ENCODE peak calls at places on chromosomes 13 and 19, in seven cellular contexts. C is uterus, I is HCT116, T is heart left ventricle, Z is breast epithelium, H is stomach, S is upper lobe of left lung. U is an unnamed sample.

GRCh38 chr13:62537593-62537992 is 1121.9 kb upstream of the PCDH20 start:
- DNase-seq in C (no peak), I (no peak), S (no peak), H (no peak), T (no peak), Z (no peak), U (no peak)

GRCh38 chr19:58346961-58347929 is 6.0 kb downstream of the A1BG start:
- DNase-seq in C (peak), S (peak), I (no peak), T (peak), Z (peak), H (peak), U (peak)

GRCh38 chr13:60227168-60227567 is 63.4 kb upstream of the DIAPH3 start:
- DNase-seq in T (no peak), S (no peak), Z (no peak), H (no peak), I (no peak), C (no peak), U (no peak)

GRCh38 chr13:87274209-87274819 is 396.9 kb upstream of the SLITRK5 start:
- DNase-seq in C (no peak), H (no peak), Z (no peak), S (no peak), I (peak), T (no peak), U (peak)

GRCh38 chr19:51181377-51181912 is 39.3 kb downstream of the SIGLEC7 start:
- DNase-seq in I (no peak), H (no peak), C (no peak), S (no peak), Z (no peak), T (no peak), U (no peak)

GRCh38 chr19:34120846-34121639 is 51.3 kb upstream of the LSM14A start:
- DNase-seq in C (no peak), Z (no peak), H (peak), I (peak), T (no peak), S (no peak), U (peak)

GRCh38 chr19:18760440-18761383 is 30.4 kb downstream of the COMP start:
- DNase-seq in H (no peak), I (no peak), S (no peak), Z (no peak), T (no peak), C (no peak), U (no peak)

GRCh38 chr19:4556574-4557185 is 2.8 kb downstream of the SEMA6B start:
- DNase-seq in S (no peak), C (no peak), H (no peak), Z (no peak), T (no peak), I (peak), U (peak)

DNA sequence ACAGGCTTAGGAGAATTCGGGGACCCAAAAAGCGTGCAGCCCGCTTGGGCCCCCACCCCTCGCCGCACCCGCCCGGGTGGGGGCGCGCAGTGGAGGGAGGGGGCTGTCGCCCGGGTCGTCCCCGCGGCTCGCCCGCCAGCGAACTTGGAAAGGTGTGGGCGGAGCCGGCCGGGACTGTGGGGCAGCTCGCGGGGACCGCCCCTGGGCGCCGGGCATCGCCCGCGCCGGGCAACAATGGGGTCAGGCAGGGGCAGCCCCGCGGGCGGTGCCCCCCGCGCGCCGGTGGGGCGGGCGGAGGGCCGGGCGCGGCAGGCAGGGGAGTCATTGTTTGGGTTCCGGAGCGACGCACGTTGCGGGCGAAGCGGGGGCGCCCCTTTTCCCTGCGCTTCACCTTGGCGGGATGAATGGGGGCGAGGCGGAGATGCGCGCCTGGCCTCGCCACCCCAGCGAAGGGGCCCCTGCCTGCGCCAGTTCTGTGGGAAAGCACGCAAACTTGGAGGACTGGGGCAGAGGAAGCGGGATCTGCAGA is 637 bp upstream of the KLF12 start:
- DNase-seq in T (peak), S (peak), C (peak), I (no peak), H (peak), Z (no peak), U (peak)
- TF ChIP-seq CTCF in T (no peak), S (no peak), C (no peak), I (no peak), H (no peak), Z (no peak), U (no peak)

GRCh38 chr19:39433480-39434079 is 2.2 kb downstream of the RPS16 start:
- DNase-seq in C (no peak), I (no peak), T (no peak), H (no peak), S (no peak), Z (no peak), U (no peak)

GRCh38 chr19:39428309-39429112 is 7.2 kb downstream of the RPS16 start:
- DNase-seq in Z (no peak), T (peak), H (peak), C (peak), I (no peak), S (peak), U (peak)

GRCh38 chr19:39432677-39433025 is 3.1 kb downstream of the RPS16 start:
- DNase-seq in I (no peak), C (no peak), T (no peak), H (no peak), Z (no peak), S (no peak), U (no peak)

GRCh38 chr19:39427707-39428106 is 8.0 kb downstream of the RPS16 start:
- DNase-seq in S (no peak), C (no peak), T (no peak), H (no peak), I (no peak), Z (no peak), U (no peak)

DNA sequence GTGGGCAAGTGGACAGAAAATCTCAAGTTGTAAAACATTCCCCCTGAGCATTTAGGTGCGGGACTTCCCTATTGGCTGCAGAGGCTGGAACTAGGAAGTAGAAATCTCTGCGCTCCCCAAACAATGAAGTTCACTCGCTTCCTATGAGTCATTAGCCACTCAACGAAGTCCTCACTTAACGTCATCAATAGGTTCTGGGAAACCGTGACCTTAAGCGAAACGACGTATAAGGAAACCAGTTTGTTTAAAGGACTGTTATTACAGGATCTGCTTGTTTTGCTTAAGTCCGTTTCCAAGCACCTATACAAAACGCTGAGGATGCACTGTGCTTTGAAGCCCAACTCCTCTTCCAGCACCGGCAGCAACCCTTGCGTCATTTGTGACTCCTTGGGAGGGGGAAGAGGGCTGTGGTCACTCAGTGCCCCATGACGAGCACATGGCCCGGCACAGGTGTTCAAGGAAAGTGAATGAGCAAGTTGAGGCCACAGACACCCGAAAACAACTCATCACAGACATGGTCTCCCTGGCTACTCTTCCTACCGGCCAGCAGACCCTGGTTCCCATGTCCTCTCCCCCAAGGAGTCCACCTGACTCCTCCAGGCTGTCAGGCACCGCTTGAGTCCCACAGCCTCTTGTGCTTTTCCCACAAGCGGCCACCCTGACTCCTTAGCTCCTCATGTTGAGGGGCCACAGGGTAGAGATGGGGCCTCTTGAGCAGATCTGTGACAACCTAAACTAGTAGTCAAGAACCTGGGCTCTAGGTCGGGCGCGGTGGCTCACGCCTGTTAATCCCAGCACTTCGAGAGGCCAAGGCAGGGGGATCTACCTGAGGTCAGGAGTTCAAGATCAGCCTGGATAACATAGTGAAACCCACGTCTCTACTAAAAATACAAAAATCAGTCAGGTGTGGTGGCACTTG is 4.8 kb downstream of the RPS16 start:
- DNase-seq in T (peak), C (no peak), Z (no peak), I (peak), H (no peak), S (peak), U (no peak)
- TF ChIP-seq POLR2A in T (no peak), C (peak), Z (no peak), I (no peak), H (no peak), S (no peak), U (no peak)

DNA sequence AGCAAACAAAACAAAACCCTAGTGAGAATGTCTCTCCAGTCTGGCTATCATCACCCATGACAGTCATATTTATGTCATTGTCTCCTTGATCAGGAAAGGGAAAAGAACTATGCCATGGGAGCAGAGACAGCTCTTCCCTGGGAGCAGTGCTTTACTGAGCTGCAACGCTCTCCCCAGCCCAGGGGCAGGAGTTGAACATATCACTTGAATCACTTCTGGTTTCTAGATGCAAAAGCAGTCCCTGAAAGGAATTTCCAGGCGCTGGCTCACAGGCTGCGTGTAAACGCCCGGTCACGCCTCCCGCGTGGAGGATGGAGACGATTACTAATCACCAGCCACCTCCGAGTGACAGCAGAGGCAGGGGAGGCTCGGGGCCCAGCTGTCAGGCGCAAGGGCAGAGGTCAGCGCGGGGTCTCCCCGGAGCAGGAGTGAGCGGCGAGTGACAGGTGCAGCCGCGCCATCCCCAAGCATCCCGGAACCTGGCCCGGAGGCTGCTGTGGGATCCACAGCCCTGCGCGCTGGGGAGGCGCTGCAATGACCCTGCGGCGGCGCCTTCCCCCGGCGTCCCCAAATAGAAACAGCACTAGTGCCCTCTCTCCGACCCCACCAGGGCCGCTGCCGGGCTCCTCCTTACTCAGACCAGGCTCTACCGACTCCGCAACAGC is 23.5 kb upstream of the DCLK1 start:
- DNase-seq in I (no peak), T (peak), H (no peak), Z (no peak), C (no peak), S (no peak), U (peak)
- H3K4me3 ChIP-seq in I (no peak), T (peak), H (peak), Z (peak), C (peak), S (no peak), U (peak)

DNA sequence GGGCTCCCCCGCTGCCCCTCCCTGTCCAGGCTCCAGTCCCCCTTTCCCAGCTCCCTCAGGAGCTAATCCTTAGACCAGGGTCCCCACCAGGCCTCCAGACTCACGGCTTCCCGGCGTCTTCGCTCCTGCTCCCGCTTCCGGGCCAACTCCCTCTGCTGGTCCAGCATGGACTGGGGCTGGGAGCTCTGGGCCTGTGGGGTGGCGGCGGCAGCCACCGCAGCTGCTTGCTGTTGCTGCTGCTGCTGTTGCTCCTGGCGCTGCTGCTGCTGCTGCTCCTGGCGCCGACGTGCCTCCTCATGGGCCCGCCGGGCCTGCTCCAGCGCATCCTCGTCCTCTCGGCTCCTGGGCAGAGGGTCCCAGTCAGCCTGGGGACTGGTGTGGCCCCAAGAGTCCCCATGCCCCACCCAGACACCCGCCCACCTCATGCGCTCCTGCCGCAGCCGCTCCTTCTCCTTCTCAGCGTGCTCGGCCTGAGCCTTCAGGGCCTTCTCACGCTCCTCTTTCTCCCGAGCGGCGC is 6.4 kb upstream of the EPHX3 start:
- DNase-seq in S (no peak), T (no peak), H (no peak), I (no peak), Z (no peak), C (no peak), U (no peak)
- TF ChIP-seq CTCF in S (no peak), T (no peak), H (no peak), I (no peak), Z (no peak), C (no peak), U (no peak)

DNA sequence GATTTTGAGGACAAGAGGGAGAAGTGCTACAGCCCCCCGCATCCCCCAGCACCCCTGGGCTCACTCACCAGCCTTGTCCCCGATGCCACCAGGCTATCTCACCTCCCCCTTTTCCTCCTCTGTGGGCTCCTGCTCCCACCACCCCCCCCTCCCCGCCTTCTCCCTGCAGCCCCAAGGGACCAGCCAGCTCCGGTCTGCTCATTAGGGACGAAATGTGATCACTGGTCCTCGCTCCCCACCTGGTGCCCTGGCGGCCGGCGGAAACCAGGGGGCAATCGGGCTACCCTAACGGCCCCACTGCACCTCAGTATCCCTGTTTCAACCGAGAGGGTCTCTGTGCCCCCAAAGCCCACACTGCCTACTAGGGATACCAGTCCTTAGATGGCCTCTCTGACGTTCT is 2.7 kb downstream of the GPR4 start:
- DNase-seq in T (no peak), C (no peak), Z (no peak), S (no peak), H (no peak), I (no peak), U (no peak)
- TF ChIP-seq POLR2A in T (no peak), C (no peak), Z (no peak), S (no peak), H (no peak), I (no peak), U (no peak)

DNA sequence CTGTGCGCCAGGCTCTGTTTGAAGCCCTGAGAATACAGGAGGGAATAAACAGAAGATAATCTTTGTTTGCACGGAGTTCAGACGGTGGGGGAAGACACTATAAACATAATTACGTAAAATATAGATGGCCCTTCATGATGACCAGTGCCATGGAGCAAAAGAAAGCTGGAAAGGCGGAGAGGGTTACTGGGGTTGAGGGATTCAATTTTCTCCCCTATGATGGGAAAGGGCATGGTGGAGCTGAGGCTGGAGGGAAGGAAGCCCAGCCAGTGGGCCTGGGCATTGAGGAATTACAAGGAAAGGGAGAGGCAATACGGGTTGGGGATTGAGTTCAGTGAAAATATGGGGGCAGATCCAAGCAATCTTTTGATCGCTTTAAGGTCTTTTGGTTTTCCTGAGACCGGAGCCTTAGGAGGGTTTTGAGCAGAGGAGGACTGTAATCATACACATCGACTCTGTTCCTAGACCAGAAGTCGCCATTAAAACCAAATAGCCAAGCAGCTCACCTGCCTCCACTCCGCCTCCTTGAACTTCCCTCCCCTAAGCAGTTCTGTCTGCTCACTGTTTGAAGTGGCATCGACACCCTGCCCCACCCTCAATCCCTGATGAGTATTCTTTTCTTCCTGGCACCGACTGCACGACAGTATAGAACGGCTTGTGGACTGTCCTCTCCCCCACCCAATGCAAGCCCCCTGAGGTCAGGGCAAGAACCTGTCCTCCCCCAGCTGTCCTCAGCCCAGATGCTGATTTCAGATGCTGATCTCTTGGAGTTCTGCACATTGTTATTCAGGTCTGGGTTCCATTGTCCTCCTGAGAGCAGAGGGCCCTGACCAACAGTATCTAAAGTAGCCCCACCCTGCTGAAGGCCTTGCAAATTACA is 813 bp upstream of the ZNF296 start:
- DNase-seq in T (no peak), S (no peak), H (no peak), C (no peak), I (no peak), Z (no peak), U (no peak)
- H3K4me3 ChIP-seq in T (peak), S (peak), H (peak), C (peak), I (peak), Z (peak), U (no peak)

DNA sequence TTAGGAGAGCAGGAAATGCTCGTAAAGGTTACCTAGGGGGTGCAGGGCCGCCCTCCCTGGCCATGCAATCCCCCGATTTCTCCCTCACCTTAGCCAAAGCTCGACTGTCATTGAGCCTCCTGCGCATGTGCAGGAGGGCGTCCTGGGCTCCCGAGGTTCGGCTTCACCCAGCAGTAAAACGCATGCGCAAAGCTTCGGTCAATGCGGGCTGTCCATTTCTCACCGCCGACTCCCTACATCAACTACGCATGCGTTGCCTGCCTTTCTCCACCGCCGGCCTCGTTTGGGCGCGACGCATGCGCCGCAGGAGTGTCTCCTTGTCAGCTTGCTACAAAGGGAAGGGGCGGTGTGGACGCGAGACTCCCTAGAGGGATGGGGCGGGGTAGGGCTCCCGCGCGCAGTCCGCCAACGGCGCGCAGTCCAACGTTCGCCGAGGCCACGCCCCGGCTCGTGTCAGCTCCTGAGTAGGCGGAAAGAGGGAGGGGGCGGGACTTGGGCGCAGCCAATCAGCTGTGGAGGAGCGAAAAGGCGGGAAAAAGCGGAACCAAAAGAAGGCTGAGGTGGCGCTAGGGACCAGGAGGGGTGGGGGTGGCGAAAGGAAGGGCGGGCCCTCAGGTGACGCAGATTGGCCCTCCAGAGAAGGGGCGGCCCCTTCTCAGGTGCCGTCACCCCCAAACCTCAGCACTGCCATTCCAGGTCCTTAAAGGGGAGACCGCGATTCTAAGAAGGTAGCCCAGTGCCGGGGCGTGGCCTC is at the start of the genes SYNGR4 and TMEM143:
- DNase-seq in T (peak), S (peak), C (peak), H (peak), I (peak), Z (peak), U (peak)
- TF ChIP-seq CTCF in T (no peak), S (peak), C (no peak), H (no peak), I (no peak), Z (no peak), U (no peak)

DNA sequence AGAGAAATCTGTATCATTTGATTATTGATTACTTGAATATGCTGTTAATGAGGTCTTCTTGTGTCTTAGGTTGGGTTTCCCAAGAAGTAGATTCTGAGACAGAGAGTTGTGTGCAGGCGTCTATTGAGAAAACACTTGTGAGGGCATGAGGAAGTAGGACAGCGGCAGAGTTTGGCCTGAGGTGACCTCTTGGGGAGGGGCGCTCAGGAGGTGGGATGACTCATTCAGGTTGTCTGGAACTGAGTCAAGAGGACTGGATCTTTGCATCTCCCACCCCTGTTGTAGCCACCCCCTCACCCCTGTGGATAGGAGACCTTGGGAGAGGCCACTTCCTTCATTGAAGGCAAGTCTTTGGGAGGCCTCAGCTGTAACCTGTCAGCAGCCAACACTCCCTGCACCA is 35.2 kb upstream of the WDFY2 start:
- DNase-seq in T (peak), S (peak), C (no peak), Z (no peak), I (no peak), H (no peak), U (no peak)
- TF ChIP-seq POLR2A in T (no peak), S (no peak), C (no peak), Z (no peak), I (no peak), H (no peak), U (no peak)

GRCh38 chr19:32186542-32187330 is 158.7 kb upstream of the ZNF507 start:
- DNase-seq in Z (no peak), H (no peak), C (no peak), T (no peak), S (no peak), I (no peak), U (no peak)
- H3K4me3 ChIP-seq in Z (no peak), H (no peak), C (no peak), T (no peak), S (no peak), I (no peak), U (no peak)